ENCODE peak calls at places on chromosomes 13 and 19, in nine cellular contexts. G is omental fat pad; N is activated CD4-positive, alpha-beta T cell treated with anti-CD3 and anti-CD28 coated beads for 36 hours; Z is ACHN; Q is B cell; M is astrocyte; H is GOT3; D is osteocyte; L is activated CD8-positive, alpha-beta memory T cell treated with anti-CD3 and anti-CD28 coated beads for 48 hours. U is an unnamed sample.

GRCh38 chr19:719081-719512 is 10.4 kb downstream of the PALM start:
- DNase-seq in G (no peak), N (no peak), L (no peak), D (no peak), M (no peak), Q (peak), Z (no peak), H (no peak), U (no peak)

GRCh38 chr19:35671818-35672217 is 5.5 kb downstream of the UPK1A start:
- DNase-seq in Z (no peak), M (no peak), Q (no peak), G (no peak), D (no peak), N (no peak), H (no peak), L (no peak), U (no peak)

GRCh38 chr13:97849305-97849704 is 104.2 kb upstream of the IPO5 start:
- DNase-seq in Z (peak), Q (no peak), N (no peak), D (no peak), G (no peak), L (no peak), H (no peak), M (peak), U (no peak)

GRCh38 chr13:38570706-38571105 is 116.2 kb upstream of the FREM2 start:
- DNase-seq in Z (no peak), N (no peak), M (no peak), D (no peak), H (no peak), Q (no peak), G (no peak), L (no peak), U (no peak)

GRCh38 chr19:45497791-45498190 is 452 bp upstream of the PPM1N start:
- DNase-seq in Q (no peak), N (peak), H (no peak), D (no peak), Z (no peak), G (no peak), L (no peak), M (no peak), U (no peak)

GRCh38 chr13:52405767-52406494 is at the start of gene THSD1:
- DNase-seq in M (peak), Z (peak), G (no peak), L (no peak), D (no peak), N (peak), H (no peak), Q (peak), U (peak)

GRCh38 chr19:6736917-6737283 is 480 bp downstream of the GPR108 start:
- DNase-seq in Q (no peak), G (no peak), L (no peak), H (no peak), D (no peak), Z (peak), N (no peak), M (no peak), U (no peak)

GRCh38 chr13:112762690-112763080 is 72.8 kb downstream of the ATP11A start:
- DNase-seq in N (no peak), H (no peak), Q (no peak), G (no peak), L (no peak), Z (no peak), D (no peak), M (no peak), U (no peak)

GRCh38 chr19:19805480-19805879 is 16.1 kb downstream of the ZNF506 start:
- DNase-seq in G (no peak), N (no peak), M (no peak), D (no peak), H (no peak), Q (no peak), L (no peak), Z (no peak), U (no peak)

GRCh38 chr19:1360126-1360817 is 23.4 kb upstream of the NDUFS7 start:
- DNase-seq in D (no peak), Z (no peak), N (no peak), M (no peak), Q (no peak), H (no peak), G (no peak), L (no peak), U (no peak)

GRCh38 chr19:55166530-55167268 is at the start of gene DNAAF3:
- DNase-seq in Z (peak), N (peak), M (peak), Q (peak), G (peak), L (peak), H (peak), D (peak), U (peak)

GRCh38 chr19:15181394-15181793 is 19.4 kb downstream of the NOTCH3 start:
- DNase-seq in H (no peak), L (no peak), N (no peak), M (no peak), Z (no peak), G (no peak), D (no peak), Q (no peak), U (no peak)

GRCh38 chr13:19910336-19911072 is 47.1 kb upstream of the ZMYM5 start:
- DNase-seq in D (no peak), M (peak), G (no peak), N (no peak), Z (peak), H (no peak), Q (no peak), L (no peak), U (no peak)

GRCh38 chr19:5507056-5507624 is 51.9 kb downstream of the ZNRF4 start:
- DNase-seq in L (no peak), G (no peak), M (no peak), Z (no peak), D (no peak), Q (no peak), N (no peak), H (no peak), U (no peak)

GRCh38 chr19:8366121-8366581 is 2.2 kb downstream of the ANGPTL4 start:
- DNase-seq in G (no peak), Z (no peak), L (no peak), Q (peak), H (no peak), M (no peak), D (no peak), N (no peak), U (no peak)

GRCh38 chr13:20197361-20197834 is 4.7 kb upstream of the GJB2 start:
- DNase-seq in H (no peak), D (no peak), M (peak), N (peak), L (no peak), G (no peak), Q (peak), Z (peak), U (no peak)

GRCh38 chr13:110618780-110619179 is 3.4 kb downstream of the NAXD start:
- DNase-seq in Q (no peak), Z (no peak), H (no peak), G (no peak), L (no peak), D (no peak), N (no peak), M (no peak), U (no peak)

GRCh38 chr13:82002693-82003092 is 1661.8 kb upstream of the SPRY2 start:
- DNase-seq in Q (no peak), H (no peak), G (no peak), Z (no peak), D (no peak), N (no peak), L (no peak), M (no peak), U (no peak)

GRCh38 chr19:18091217-18091608 is 4.5 kb upstream of the IL12RB1 start:
- DNase-seq in H (no peak), G (no peak), Q (peak), L (no peak), M (no peak), N (peak), D (no peak), Z (no peak), U (peak)

GRCh38 chr19:12052571-12053169 is at the start of gene ZNF878:
- DNase-seq in H (peak), G (peak), L (peak), Z (no peak), M (peak), N (peak), Q (peak), D (peak), U (peak)

GRCh38 chr13:20847298-20847697 is 55.2 kb downstream of the XPO4 start:
- DNase-seq in N (no peak), M (no peak), L (no peak), Z (no peak), G (no peak), Q (no peak), D (no peak), H (no peak), U (no peak)

GRCh38 chr13:51643882-51644281 is 59.6 kb downstream of the WDFY2 start:
- DNase-seq in H (no peak), N (no peak), L (no peak), D (no peak), M (peak), Q (no peak), Z (peak), G (no peak), U (no peak)

GRCh38 chr19:42066075-42066754 is 3.8 kb downstream of the GRIK5 start:
- DNase-seq in N (no peak), Q (no peak), Z (no peak), G (no peak), M (peak), L (no peak), H (no peak), D (no peak), U (no peak)

GRCh38 chr13:30299746-30300145 is 7.6 kb downstream of the KATNAL1 start:
- DNase-seq in D (no peak), H (no peak), L (no peak), Z (no peak), G (no peak), Q (no peak), M (peak), N (no peak), U (no peak)

GRCh38 chr13:57813641-57814040 is 182.1 kb downstream of the PCDH17 start:
- DNase-seq in D (no peak), H (no peak), Q (no peak), G (no peak), Z (no peak), N (no peak), L (no peak), M (peak), U (no peak)

GRCh38 chr19:4952945-4953344 is 16.0 kb upstream of the KDM4B start:
- DNase-seq in M (no peak), G (no peak), Q (no peak), D (no peak), H (no peak), N (no peak), Z (no peak), L (no peak), U (no peak)

GRCh38 chr19:46069841-46070341 is 29.1 kb upstream of the IGFL4 start:
- DNase-seq in N (no peak), Q (no peak), Z (peak), H (no peak), D (no peak), L (no peak), M (peak), G (no peak), U (no peak)

GRCh38 chr13:43080199-43080598 is 56.8 kb downstream of the DNAJC15 start:
- DNase-seq in M (no peak), H (no peak), L (no peak), Q (no peak), N (no peak), G (no peak), Z (no peak), D (no peak), U (no peak)

GRCh38 chr19:3494051-3494450 is 6.4 kb downstream of the DOHH start:
- DNase-seq in G (no peak), Z (no peak), Q (peak), H (no peak), N (peak), D (no peak), M (no peak), L (no peak), U (no peak)

GRCh38 chr19:1674293-1674679 is 21.9 kb upstream of the TCF3 start:
- DNase-seq in G (no peak), M (no peak), L (no peak), Z (no peak), N (no peak), H (no peak), Q (no peak), D (no peak), U (no peak)

GRCh38 chr13:112998506-112999280 is 29.7 kb downstream of the MCF2L start:
- DNase-seq in M (no peak), Q (no peak), N (no peak), D (no peak), H (no peak), Z (no peak), G (no peak), L (no peak), U (no peak)

GRCh38 chr13:74205313-74205690 is 71.1 kb upstream of the KLF12 start:
- DNase-seq in G (no peak), N (no peak), M (peak), L (no peak), H (no peak), D (no peak), Z (no peak), Q (no peak), U (no peak)

GRCh38 chr13:93029536-93029935 is 197.1 kb upstream of the GPC6 start:
- DNase-seq in H (no peak), Z (no peak), M (peak), Q (no peak), G (no peak), L (no peak), N (no peak), D (no peak), U (no peak)

GRCh38 chr19:8081569-8082550 is 29.3 kb downstream of the CCL25 start:
- DNase-seq in L (no peak), M (no peak), Q (no peak), H (no peak), Z (no peak), G (no peak), D (no peak), N (no peak), U (no peak)

U was measured in GM06990.